ENCODE peak calls at places on chromosomes 13 and 19, in four cellular contexts. W is HFF-Myc; L is CD4-positive, alpha-beta T cell; G is AG10803. U is an unnamed sample.

GRCh38 chr19:10758978-10759377 is 41.1 kb downstream of the DNM2 start:
- DNase-seq in L (no peak), W (no peak), G (no peak), U (no peak)

GRCh38 chr13:113273856-113274590 is 23.0 kb upstream of the LAMP1 start:
- DNase-seq in G (peak; percentile 56), L (no peak), W (no peak), U (no peak)

GRCh38 chr19:7970716-7971448 is 27.4 kb upstream of the TIMM44 start:
- DNase-seq in G (peak; percentile 23), L (peak; percentile 6), W (no peak), U (peak; percentile 66)

GRCh38 chr19:37654525-37654832 is 786 bp downstream of the ZFP30 start:
- DNase-seq in G (peak; percentile 21), W (peak; percentile 2), L (no peak), U (peak; percentile 57)

GRCh38 chr13:88417801-88418200 is 746.6 kb downstream of the SLITRK5 start:
- DNase-seq in G (no peak), L (no peak), W (no peak), U (no peak)

GRCh38 chr19:2613507-2614295 is 88.8 kb downstream of the GNG7 start:
- DNase-seq in W (no peak), L (peak; percentile 49), G (peak; percentile 41), U (peak; percentile 60)

GRCh38 chr19:4676955-4677731 is 7.0 kb upstream of the MYDGF start:
- DNase-seq in W (peak; percentile 15), L (no peak), G (peak; percentile 60), U (no peak)

GRCh38 chr13:51590966-51591627 is 6.8 kb downstream of the WDFY2 start:
- DNase-seq in L (no peak), W (peak; percentile 92), G (peak; percentile 99), U (no peak)

GRCh38 chr19:7004313-7004931 is 16.8 kb downstream of the MBD3L2B start:
- DNase-seq in W (no peak), G (peak; percentile 44), L (no peak), U (peak; percentile 38)

GRCh38 chr13:34931572-34931971 is 10.5 kb upstream of the NBEA start:
- DNase-seq in L (no peak), W (no peak), G (peak; percentile 8), U (no peak)

GRCh38 chr19:4713384-4713951 is 10.2 kb downstream of the DPP9 start:
- DNase-seq in W (peak; percentile 91), G (peak; percentile 95), L (no peak), U (no peak)

GRCh38 chr13:110018009-110018408 is 231.6 kb upstream of the IRS2 start:
- DNase-seq in G (peak; percentile 39), L (no peak), W (no peak), U (no peak)

GRCh38 chr19:19860756-19861390 is 4.8 kb upstream of the ZNF253 start:
- DNase-seq in W (no peak), L (peak; percentile 39), G (no peak), U (no peak)

GRCh38 chr19:15595069-15595468 is 19.9 kb upstream of the CYP4F8 start:
- DNase-seq in L (no peak), W (no peak), G (no peak), U (no peak)

GRCh38 chr13:33676700-33677048 is 141.3 kb upstream of the RFC3 start:
- DNase-seq in L (no peak), W (no peak), G (peak; percentile 32), U (no peak)

GRCh38 chr19:10505583-10506229 is 2.5 kb upstream of the KEAP1 start:
- DNase-seq in G (peak; percentile 61), L (peak; percentile 81), W (no peak), U (peak; percentile 73)

GRCh38 chr19:5983367-5983955 is 5.5 kb upstream of the RANBP3 start:
- DNase-seq in W (no peak), G (peak; percentile 73), L (no peak), U (no peak)

GRCh38 chr19:5200844-5201243 is 139.8 kb downstream of the PTPRS start:
- DNase-seq in L (no peak), W (no peak), G (peak; percentile 14), U (no peak)

GRCh38 chr13:99258946-99259345 is 767 bp upstream of the GPR18 start:
- DNase-seq in L (no peak), W (no peak), G (no peak), U (peak; percentile 47)

GRCh38 chr13:63614874-63615612 is 2199.4 kb upstream of the PCDH20 start:
- DNase-seq in W (no peak), G (no peak), L (no peak), U (no peak)

GRCh38 chr13:35927554-35927953 is 203.6 kb downstream of the DCLK1 start:
- DNase-seq in W (peak; percentile 5), L (no peak), G (peak; percentile 50), U (no peak)

GRCh38 chr19:11251650-11252314 is 10.5 kb downstream of the DOCK6 start:
- DNase-seq in W (no peak), L (no peak), G (no peak), U (no peak)

GRCh38 chr19:55092423-55093318 is 17.0 kb downstream of the EPS8L1 start:
- DNase-seq in G (no peak), L (no peak), W (no peak), U (no peak)

GRCh38 chr19:6312018-6312417 is 21.4 kb downstream of the ACER1 start:
- DNase-seq in W (no peak), G (no peak), L (no peak), U (no peak)

GRCh38 chr13:110131424-110131823 is 175.5 kb downstream of the COL4A1 start:
- DNase-seq in W (no peak), G (no peak), L (no peak), U (no peak)

GRCh38 chr19:28519950-28520861 is 692.7 kb downstream of the UQCRFS1 start:
- DNase-seq in L (no peak), G (peak; percentile 20), W (no peak), U (no peak)

GRCh38 chr13:48636550-48636949 is 17.2 kb upstream of the CYSLTR2 start:
- DNase-seq in G (peak; percentile 44), L (no peak), W (no peak), U (no peak)

GRCh38 chr13:110790371-110790770 is 76.9 kb downstream of the ING1 start:
- DNase-seq in W (no peak), G (no peak), L (no peak), U (no peak)

GRCh38 chr13:94123543-94123942 is 355.9 kb downstream of the DCT start:
- DNase-seq in G (no peak), L (no peak), W (no peak), U (no peak)

GRCh38 chr13:21113851-21114306 is 52.5 kb upstream of the LATS2 start:
- DNase-seq in W (no peak), L (no peak), G (no peak), U (no peak)

GRCh38 chr13:35978607-35979316 is 152.4 kb downstream of the DCLK1 start:
- DNase-seq in W (peak; percentile 39), L (no peak), G (peak; percentile 73), U (peak; percentile 52)

GRCh38 chr13:44759222-44759721 is 183.1 kb upstream of the TSC22D1 start:
- DNase-seq in W (no peak), L (no peak), G (no peak), U (no peak)

GRCh38 chr13:45658586-45659235 is 43.2 kb upstream of the ERICH6B start:
- DNase-seq in G (peak; percentile 75), L (no peak), W (no peak), U (no peak)

GRCh38 chr13:91046715-91047327 is 300.7 kb upstream of the MIR17HG start:
- DNase-seq in L (no peak), W (no peak), G (no peak), U (no peak)

GRCh38 chr19:29872224-29872731 is 60.5 kb downstream of the CCNE1 start:
- DNase-seq in L (no peak), G (no peak), W (no peak), U (peak; percentile 57)

GRCh38 chr19:33821871-33822270 is 25.2 kb downstream of the KCTD15 start:
- DNase-seq in W (no peak), G (no peak), L (no peak), U (peak; percentile 5)

GRCh38 chr19:12778020-12778904 is 2.9 kb upstream of the HOOK2 start:
- DNase-seq in L (no peak), G (peak; percentile 81), W (no peak), U (peak; percentile 70)

GRCh38 chr19:1400281-1401137 is 833 bp downstream of the GAMT start:
- DNase-seq in G (peak; percentile 13), L (no peak), W (no peak), U (peak; percentile 71)

GRCh38 chr19:14320253-14320652 is 61.0 kb upstream of the ADGRE5 start:
- DNase-seq in G (no peak), L (no peak), W (no peak), U (no peak)

GRCh38 chr19:14318873-14319272 is 62.4 kb upstream of the ADGRE5 start:
- DNase-seq in G (no peak), L (no peak), W (no peak), U (peak; percentile 76)

GRCh38 chr19:14317157-14317556 is 64.1 kb upstream of the ADGRE5 start:
- DNase-seq in G (no peak), W (no peak), L (no peak), U (peak; percentile 12)

GRCh38 chr19:14310055-14310454 is 71.2 kb upstream of the ADGRE5 start:
- DNase-seq in L (no peak), W (no peak), G (no peak), U (peak; percentile 48)

DNA sequence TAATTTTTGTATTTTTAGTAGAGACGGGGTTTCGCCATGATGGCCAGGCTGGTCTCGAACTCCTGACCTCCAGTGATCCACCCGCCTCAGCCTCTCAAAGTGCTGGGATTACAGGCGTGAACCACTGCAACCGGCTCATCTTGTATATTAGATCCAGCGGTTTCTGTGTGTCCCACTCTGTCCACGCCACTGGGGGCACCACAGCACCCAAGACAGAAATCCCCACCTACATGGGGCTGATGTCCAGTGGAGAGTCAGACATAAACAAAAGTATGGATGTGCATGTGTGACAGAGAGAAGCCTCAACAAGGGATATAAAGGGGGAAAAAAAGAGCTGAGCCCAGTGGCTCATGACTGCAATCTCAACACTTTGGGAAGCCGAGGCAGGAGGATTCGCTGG is 65.8 kb upstream of the ADGRE5 start:
- DNase-seq in G (no peak), W (no peak), L (no peak), U (no peak)
- TF ChIP-seq CTCF in G (peak; percentile 7), W (peak; percentile 18), L (no peak), U (no peak)

DNA sequence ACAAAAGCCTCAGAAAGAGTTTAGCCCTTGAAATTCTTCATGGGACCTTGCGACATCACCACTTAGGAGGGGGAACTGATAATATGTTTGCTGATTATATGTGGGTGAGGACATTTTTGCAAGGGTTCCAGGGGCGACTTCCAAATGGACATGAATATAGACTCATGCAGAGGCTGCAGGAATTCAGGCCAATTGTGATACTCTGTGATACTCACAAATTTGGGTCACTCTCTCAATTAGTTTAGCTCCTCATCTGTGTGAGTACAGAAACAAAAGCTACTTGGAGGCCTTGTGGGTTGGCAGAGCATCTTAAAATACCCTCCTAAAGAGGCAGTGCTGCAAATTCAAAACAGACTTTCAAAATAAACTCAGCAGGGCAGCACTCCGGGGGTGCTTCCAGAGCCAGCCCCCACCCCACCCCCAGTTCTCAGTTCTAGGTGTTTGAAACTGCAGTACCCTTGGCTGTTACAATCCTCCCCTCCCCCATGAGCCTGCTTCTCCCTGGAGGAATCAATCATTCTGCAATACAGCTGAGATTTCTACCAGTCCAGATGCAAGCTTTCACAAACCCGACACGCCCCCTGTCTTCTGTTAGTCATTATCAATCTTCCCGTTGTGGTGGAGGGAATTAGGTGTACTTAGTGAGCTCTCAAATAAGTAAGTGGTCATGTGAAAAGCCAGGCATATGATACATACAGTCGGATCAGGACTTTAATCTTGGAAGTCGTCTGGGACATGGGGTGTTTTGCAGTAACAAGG is 96.9 kb upstream of the MBNL2 start:
- DNase-seq in G (peak; percentile 75), W (peak; percentile 68), L (no peak), U (no peak)
- TF ChIP-seq CTCF in G (no peak), W (peak; percentile 6), L (no peak), U (no peak)

GRCh38 chr19:18785179-18786124 is 5.7 kb downstream of the COMP start:
- DNase-seq in G (peak; percentile 44), W (no peak), L (peak; percentile 33), U (peak; percentile 98)
- TF ChIP-seq CTCF in G (no peak), W (no peak), L (no peak), U (no peak)

GRCh38 chr13:27797228-27797624 is 4.9 kb downstream of the GSX1 start:
- DNase-seq in W (no peak), G (peak; percentile 3), L (no peak), U (no peak)
- TF ChIP-seq CTCF in W (no peak), G (peak; percentile 19), L (no peak), U (no peak)

U was measured in GM13977.